ENCODE peak calls at places on chromosomes 3 and 15, in four cellular contexts. B is brain microvascular endothelial cell, W is neural crest cell, M is BJ. K is an unnamed sample.

GRCh38 chr3:145943994-145944393 is 217.0 kb downstream of the PLOD2 start:
- DNase-seq in M (no peak), W (no peak), B (no peak), K (no peak)

GRCh38 chr3:14899993-14900618 is 47.3 kb upstream of the NR2C2 start:
- DNase-seq in B (no peak), M (no peak), W (no peak), K (no peak)

GRCh38 chr3:12934431-12934830 is 93.1 kb upstream of the RPL32 start:
- DNase-seq in W (no peak), M (peak; percentile 23), B (peak; percentile 20), K (no peak)

GRCh38 chr3:193822492-193823220 is 229.6 kb downstream of the OPA1 start:
- DNase-seq in W (no peak), M (peak; percentile 14), B (no peak), K (no peak)

GRCh38 chr15:39692464-39693327 is 89.9 kb downstream of the FSIP1 start:
- DNase-seq in W (peak; percentile 12), M (no peak), B (no peak), K (no peak)

GRCh38 chr3:190193210-190193609 is 72.5 kb upstream of the P3H2 start:
- DNase-seq in M (no peak), W (no peak), B (peak; percentile 43), K (no peak)

GRCh38 chr15:79432345-79433311 is 492 bp downstream of the MINAR1 start:
- DNase-seq in B (no peak), W (peak; percentile 28), M (no peak), K (no peak)

GRCh38 chr3:184259878-184260570 is 1.3 kb downstream of the CAMK2N2 start:
- DNase-seq in W (peak; percentile 45), M (no peak), B (peak; percentile 20), K (no peak)

GRCh38 chr15:55914446-55914845 is 79.0 kb downstream of the NEDD4 start:
- DNase-seq in M (no peak), B (no peak), W (no peak), K (no peak)

GRCh38 chr15:84638103-84638502 is 16.0 kb downstream of the WDR73 start:
- DNase-seq in B (no peak), W (no peak), M (no peak), K (no peak)

GRCh38 chr15:36506733-36507356 is 72.6 kb upstream of the CDIN1 start:
- DNase-seq in W (no peak), M (no peak), B (no peak), K (no peak)

GRCh38 chr3:81702126-81702525 is 59.3 kb downstream of the GBE1 start:
- DNase-seq in B (no peak), W (no peak), M (no peak), K (no peak)

GRCh38 chr15:92810418-92811138 is 89.5 kb upstream of the CHD2 start:
- DNase-seq in W (peak; percentile 36), M (no peak), B (peak; percentile 53), K (no peak)

GRCh38 chr3:194489736-194490612 is 3.2 kb upstream of the ATP13A3 start:
- DNase-seq in W (no peak), M (no peak), B (no peak), K (no peak)

GRCh38 chr15:90064931-90065681 is 37.2 kb downstream of the IDH2 start:
- DNase-seq in M (no peak), W (no peak), B (peak; percentile 9), K (no peak)

GRCh38 chr15:48536681-48537091 is 108.8 kb downstream of the FBN1 start:
- DNase-seq in W (no peak), M (no peak), B (no peak), K (no peak)

GRCh38 chr15:55196011-55196410 is 730 bp downstream of the RSL24D1 start:
- DNase-seq in M (no peak), B (no peak), W (no peak), K (no peak)

GRCh38 chr3:148991219-148992026 is at the start of gene GYG1:
- DNase-seq in W (peak; percentile 63), M (peak; percentile 37), B (peak; percentile 46), K (peak; percentile 50)

GRCh38 chr3:47416041-47416440 is 35.2 kb downstream of the PTPN23 start:
- DNase-seq in B (no peak), M (no peak), W (no peak), K (no peak)

GRCh38 chr3:24678441-24678865 is 183.8 kb upstream of the THRB start:
- DNase-seq in B (peak; percentile 95), W (no peak), M (peak; percentile 66), K (peak; percentile 40)

GRCh38 chr15:92715753-92716152 is 60.2 kb upstream of the FAM174B start:
- DNase-seq in W (no peak), B (peak; percentile 4), M (no peak), K (no peak)

GRCh38 chr3:180000500-180000899 is 36.2 kb downstream of the PEX5L start:
- DNase-seq in M (no peak), B (no peak), W (no peak), K (no peak)

GRCh38 chr3:50617911-50618481 is 1.0 kb downstream of the MAPKAPK3 start:
- DNase-seq in B (no peak), W (no peak), M (no peak), K (no peak)

GRCh38 chr3:115074502-115074901 is 72.6 kb downstream of the ZBTB20 start:
- DNase-seq in B (peak; percentile 42), W (no peak), M (no peak), K (no peak)

GRCh38 chr15:70875001-70875782 is 17.0 kb downstream of the THAP10 start:
- DNase-seq in B (no peak), W (no peak), M (no peak), K (no peak)

GRCh38 chr15:27671794-27672438 is 427.2 kb downstream of the OCA2 start:
- DNase-seq in M (no peak), W (no peak), B (no peak), K (no peak)

GRCh38 chr3:161332792-161333191 is 38.5 kb downstream of the SPTSSB start:
- DNase-seq in W (no peak), B (no peak), M (no peak), K (no peak)

GRCh38 chr3:160098261-160098908 is 109.8 kb downstream of the IL12A start:
- DNase-seq in W (no peak), M (no peak), B (no peak), K (no peak)
- TF ChIP-seq CTCF in W (no peak), M (no peak), B (no peak), K (no peak)

DNA sequence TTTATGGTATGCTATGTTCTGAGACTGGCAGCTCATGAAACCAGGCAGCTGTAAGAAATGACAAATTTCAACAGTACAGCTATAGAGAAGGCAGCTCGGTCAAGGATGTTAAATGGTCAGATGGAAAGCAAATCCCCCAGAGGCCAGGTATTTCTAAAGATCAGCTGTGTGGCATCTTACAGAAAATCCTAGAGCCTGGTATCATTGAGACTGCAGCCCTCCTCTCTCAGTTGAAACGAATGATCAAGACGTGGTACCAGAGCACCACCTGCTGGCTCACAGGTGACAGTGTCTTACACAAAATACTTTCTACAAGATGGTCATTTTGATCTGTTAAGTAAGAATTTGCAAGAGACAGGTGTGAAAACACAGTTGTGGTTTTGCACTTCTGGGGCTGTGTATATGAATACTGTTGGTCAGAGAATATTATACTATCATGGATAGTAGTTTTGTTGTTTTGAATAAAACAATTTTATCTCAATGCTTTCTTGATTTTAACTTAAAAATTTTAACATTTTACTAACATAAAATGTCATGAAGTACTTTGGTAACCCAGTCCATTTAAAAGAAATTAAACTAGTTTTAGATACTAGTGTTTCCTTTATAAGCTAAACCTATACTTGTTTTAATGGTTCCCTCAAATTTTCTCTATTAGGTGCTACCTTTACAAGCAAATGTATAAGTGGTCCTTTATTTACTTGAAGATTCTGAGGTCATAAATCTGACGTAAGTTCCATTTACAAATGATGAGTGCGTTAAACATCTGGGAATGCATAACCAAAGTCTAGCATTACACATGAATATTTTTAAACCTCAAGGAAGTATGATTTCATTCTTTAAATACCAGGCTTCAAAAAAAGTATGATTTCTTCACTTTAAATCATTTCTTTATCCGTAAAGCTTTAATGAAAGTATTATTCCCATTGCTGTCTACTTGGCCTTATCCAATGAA is 121.9 kb downstream of the PDZRN3 start:
- DNase-seq in B (peak; percentile 66), M (peak; percentile 83), W (peak; percentile 67), K (no peak)
- TF ChIP-seq CTCF in B (peak; percentile 88), M (peak; percentile 82), W (peak; percentile 95), K (peak; percentile 70)

GRCh38 chr15:101118615-101119014 is 133.2 kb downstream of the CHSY1 start:
- DNase-seq in M (no peak), W (no peak), B (no peak), K (no peak)
- TF ChIP-seq CTCF in M (no peak), W (no peak), B (no peak), K (no peak)

GRCh38 chr3:127448161-127448561 is 142.4 kb downstream of the TPRA1 start:
- DNase-seq in M (no peak), B (no peak), W (no peak), K (no peak)
- TF ChIP-seq CTCF in M (no peak), B (no peak), W (no peak), K (no peak)

GRCh38 chr3:58353722-58354553 is 21.2 kb downstream of the PXK start:
- DNase-seq in W (no peak), B (no peak), M (no peak), K (no peak)
- TF ChIP-seq CTCF in W (no peak), B (peak; percentile 33), M (peak; percentile 19), K (no peak)

DNA sequence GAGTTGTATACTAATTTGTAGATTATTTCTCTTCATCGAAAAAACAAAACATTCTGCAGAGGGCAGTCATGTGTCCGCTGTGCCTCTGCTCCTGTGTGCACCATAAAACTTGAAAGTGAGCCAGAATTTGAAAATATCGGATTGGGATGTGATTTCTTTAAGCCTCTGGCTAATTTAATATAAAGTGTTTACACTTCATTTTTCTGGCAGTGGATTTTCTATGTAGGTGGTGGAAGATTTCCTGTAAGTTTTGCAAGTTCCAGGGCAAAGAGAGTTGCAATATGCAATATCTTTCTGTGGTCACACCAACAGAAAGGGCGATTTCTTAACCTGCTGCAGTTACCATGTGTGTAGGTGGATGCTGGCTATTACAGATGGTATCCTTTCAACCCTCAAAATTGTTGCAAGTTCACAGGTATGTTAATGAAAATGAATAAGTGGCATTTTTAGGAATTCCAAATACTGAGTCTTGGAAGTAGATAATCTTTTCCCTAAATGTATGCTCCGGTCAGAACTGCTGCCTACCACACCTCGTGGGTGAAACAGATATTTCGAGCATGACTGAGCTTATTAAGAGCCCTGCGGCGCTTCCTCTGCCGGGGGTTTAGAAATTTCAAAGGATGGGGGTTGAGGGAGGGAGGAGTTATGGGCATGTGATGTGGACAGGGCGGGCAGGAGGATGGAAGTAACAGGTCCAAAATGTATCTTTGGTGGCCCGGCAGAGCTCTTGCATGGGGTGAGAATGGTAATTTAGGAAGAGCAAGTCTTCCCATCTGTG is 134.0 kb downstream of the PGPEP1L start:
- DNase-seq in B (peak; percentile 78), M (peak; percentile 76), W (no peak), K (no peak)
- TF ChIP-seq CTCF in B (no peak), M (no peak), W (no peak), K (no peak)

GRCh38 chr3:8164145-8164544 is 337.5 kb upstream of the LMCD1 start:
- DNase-seq in M (no peak), B (no peak), W (no peak), K (no peak)
- TF ChIP-seq CTCF in M (no peak), B (no peak), W (no peak), K (no peak)

GRCh38 chr3:57278237-57278636 is 14.2 kb downstream of the ASB14 start:
- DNase-seq in B (no peak), W (no peak), M (no peak), K (no peak)

GRCh38 chr3:57275393-57275792 is 17.1 kb downstream of the ASB14 start:
- DNase-seq in W (no peak), B (no peak), M (no peak), K (no peak)

GRCh38 chr3:57279685-57280084 is 12.8 kb downstream of the ASB14 start:
- DNase-seq in B (no peak), W (no peak), M (no peak), K (no peak)

GRCh38 chr3:57274845-57275244 is 17.6 kb downstream of the ASB14 start:
- DNase-seq in M (no peak), B (no peak), W (no peak), K (no peak)
- TF ChIP-seq CTCF in M (no peak), B (no peak), W (no peak), K (no peak)